ENCODE peak calls at places on chromosome 7, in five cellular contexts. E is PC-3, T is stomach, O is suprapubic skin, K is Panc1. W is an unnamed sample.

GRCh38 chr7:132650498-132650897 is 74.2 kb upstream of the PLXNA4 start:
- DNase-seq in E (peak; percentile 81), T (no peak), O (no peak), K (no peak), W (no peak)

GRCh38 chr7:149245244-149245643 is 5.8 kb downstream of the ZNF212 start:
- DNase-seq in E (peak; percentile 44), T (no peak), O (no peak), K (no peak), W (no peak)

GRCh38 chr7:148699024-148699771 is 495 bp downstream of the CUL1 start:
- DNase-seq in E (peak; percentile 45), T (peak; percentile 57), O (peak; percentile 82), K (no peak), W (no peak)

GRCh38 chr7:15367897-15368296 is 193.9 kb downstream of the AGMO start:
- DNase-seq in E (no peak), T (no peak), O (no peak), K (no peak), W (no peak)

GRCh38 chr7:151491859-151492258 is 27.8 kb downstream of the RHEB start:
- DNase-seq in E (peak; percentile 86), T (no peak), O (no peak), K (peak; percentile 27), W (no peak)

GRCh38 chr7:32204361-32205018 is 134.3 kb upstream of the PDE1C start:
- DNase-seq in E (peak; percentile 96), T (peak; percentile 58), O (no peak), K (peak; percentile 65), W (no peak)

GRCh38 chr7:52777423-52777822 is 258.0 kb upstream of the POM121L12 start:
- DNase-seq in E (no peak), T (no peak), O (no peak), K (no peak), W (no peak)

GRCh38 chr7:16004661-16005060 is 318.2 kb upstream of the MEOX2 start:
- DNase-seq in E (no peak), T (no peak), O (no peak), K (no peak), W (no peak)

GRCh38 chr7:133061792-133062191 is 20.1 kb downstream of the CHCHD3 start:
- DNase-seq in E (no peak), T (no peak), O (no peak), K (no peak), W (no peak)

GRCh38 chr7:100585511-100586265 is at the start of gene LRCH4:
- DNase-seq in E (peak; percentile 57), T (peak; percentile 73), O (peak; percentile 89), K (no peak), W (no peak)

GRCh38 chr7:92366730-92367129 is 80.6 kb upstream of the GATAD1 start:
- DNase-seq in E (no peak), T (no peak), O (no peak), K (no peak), W (no peak)

GRCh38 chr7:150406311-150406564 is 27.1 kb downstream of the ZNF775 start:
- DNase-seq in E (no peak), T (no peak), O (no peak), K (no peak), W (no peak)

GRCh38 chr7:68321076-68321639 is 1277.1 kb upstream of the AUTS2 start:
- DNase-seq in E (peak; percentile 11), T (peak; percentile 52), O (no peak), K (no peak), W (peak; percentile 52)

GRCh38 chr7:39507866-39508551 is 58.2 kb upstream of the YAE1 start:
- DNase-seq in E (no peak), T (no peak), O (no peak), K (no peak), W (no peak)

GRCh38 chr7:143296686-143297085 is 8.5 kb downstream of the CASP2 start:
- DNase-seq in E (no peak), T (no peak), O (no peak), K (no peak), W (no peak)

GRCh38 chr7:2483495-2483894 is 7.3 kb upstream of the GRIFIN start:
- DNase-seq in E (no peak), T (no peak), O (no peak), K (no peak), W (no peak)

GRCh38 chr7:69820479-69821192 is 222.4 kb downstream of the AUTS2 start:
- DNase-seq in E (no peak), T (no peak), O (no peak), K (no peak), W (no peak)

GRCh38 chr7:2689951-2690705 is 2.1 kb downstream of the AMZ1 start:
- DNase-seq in E (no peak), T (no peak), O (no peak), K (no peak), W (no peak)

GRCh38 chr7:7177044-7177517 is 5.3 kb upstream of the C1GALT1 start:
- DNase-seq in E (peak; percentile 98), T (no peak), O (no peak), K (peak; percentile 94), W (no peak)

GRCh38 chr7:44801890-44802289 is 5.4 kb downstream of the PPIA start:
- DNase-seq in E (no peak), T (no peak), O (no peak), K (no peak), W (no peak)

GRCh38 chr7:17153571-17153970 is 144.9 kb upstream of the AHR start:
- DNase-seq in E (no peak), T (no peak), O (no peak), K (no peak), W (no peak)

GRCh38 chr7:158248816-158249215 is 338.8 kb downstream of the PTPRN2 start:
- DNase-seq in E (no peak), T (no peak), O (no peak), K (no peak), W (no peak)

GRCh38 chr7:36937754-36938551 is 213.7 kb upstream of the AOAH start:
- DNase-seq in E (no peak), T (no peak), O (no peak), K (no peak), W (no peak)

GRCh38 chr7:81161459-81162075 is 242.7 kb upstream of the SEMA3C start:
- DNase-seq in E (peak; percentile 90), T (no peak), O (no peak), K (no peak), W (no peak)

GRCh38 chr7:44394112-44394447 is 68.7 kb upstream of the CAMK2B start:
- DNase-seq in E (no peak), T (no peak), O (no peak), K (no peak), W (no peak)

GRCh38 chr7:786472-787255 is 45.6 kb upstream of the SUN1 start:
- DNase-seq in E (peak; percentile 71), T (peak; percentile 80), O (no peak), K (peak; percentile 39), W (no peak)

GRCh38 chr7:19177269-19177668 is 32.0 kb upstream of the FERD3L start:
- DNase-seq in E (peak; percentile 13), T (no peak), O (no peak), K (no peak), W (no peak)

GRCh38 chr7:120023494-120024167 is 249.3 kb upstream of the KCND2 start:
- DNase-seq in E (no peak), T (no peak), O (no peak), K (no peak), W (no peak)
- H3K27ac ChIP-seq in E (no peak overlapping the region), T (no peak overlapping the region), O (no peak overlapping the region), K (no peak overlapping the region), W (no peak overlapping the region)

GRCh38 chr7:28411876-28412662 is at the start of gene CREB5:
- DNase-seq in E (peak; percentile 36), T (no peak), O (no peak), K (no peak), W (no peak)

GRCh38 chr7:28408974-28409715 is 3.2 kb upstream of the CREB5 start:
- DNase-seq in E (peak; percentile 86), T (peak; percentile 78), O (peak; percentile 98), K (peak; percentile 84), W (peak; percentile 93)

GRCh38 chr7:28408105-28408973 is 4.0 kb upstream of the CREB5 start:
- DNase-seq in E (no peak), T (no peak), O (peak; percentile 83), K (no peak), W (no peak)

GRCh38 chr7:28409716-28410627 is 2.3 kb upstream of the CREB5 start:
- DNase-seq in E (peak; percentile 26), T (peak; percentile 27), O (no peak), K (no peak), W (no peak)

GRCh38 chr7:28410628-28411578 is 1.4 kb upstream of the CREB5 start:
- DNase-seq in E (peak; percentile 37), T (no peak), O (peak; percentile 83), K (no peak), W (no peak)
- H3K4me3 ChIP-seq in E (peak overlapping the region; percentile 87), T (peak overlapping the region; percentile 65), O (peak overlapping the region; percentile 60), K (no peak overlapping the region), W (peak overlapping the region; percentile 42)

GRCh38 chr7:22159341-22159740 is 197.6 kb downstream of the RAPGEF5 start:
- DNase-seq in E (no peak), T (no peak), O (no peak), K (no peak), W (no peak)
- H3K27ac ChIP-seq in E (no peak overlapping the region), T (no peak overlapping the region), O (no peak overlapping the region), K (no peak overlapping the region), W (no peak overlapping the region)

GRCh38 chr7:77544523-77544922 is 7.4 kb downstream of the PTPN12 start:
- DNase-seq in E (no peak), T (no peak), O (no peak), K (no peak), W (no peak)
- H3K4me3 ChIP-seq in E (no peak overlapping the region), T (no peak overlapping the region), O (no peak overlapping the region), K (no peak overlapping the region), W (no peak overlapping the region)